ENCODE peak calls at places on chromosomes 3 and 15, in six cellular contexts. J is lower leg skin, A is IMR-90, I is astrocyte of the spinal cord, P is heart left ventricle, C is GM12865. E is an unnamed sample.
A peak's percentile ranks its signal among the peaks of the same experiment; 100 is the strongest.

GRCh38 chr3:160755776-160756304 is at the start of gene PPM1L:
- DNase-seq in J (peak; percentile 91), A (peak; percentile 12), I (peak; percentile 52), P (peak; percentile 79), C (peak; percentile 63), E (no peak)

GRCh38 chr15:33934396-33934795 is 33.9 kb upstream of the CHRM5 start:
- DNase-seq in J (no peak), A (peak; percentile 12), I (peak; percentile 15), P (no peak), C (no peak), E (no peak)

GRCh38 chr3:111307676-111308075 is 234.3 kb upstream of the CD96 start:
- DNase-seq in J (no peak), A (no peak), I (no peak), P (no peak), C (no peak), E (no peak)

GRCh38 chr15:68203486-68203885 is 1.6 kb downstream of the CALML4 start:
- DNase-seq in J (peak; percentile 20), A (no peak), I (no peak), P (no peak), C (no peak), E (no peak)

GRCh38 chr15:100913961-100914360 is 5.2 kb upstream of the LRRK1 start:
- DNase-seq in J (peak; percentile 60), A (no peak), I (no peak), P (peak; percentile 52), C (no peak), E (no peak)

GRCh38 chr3:49719214-49719884 is at the start of gene AMIGO3:
- DNase-seq in J (peak; percentile 99), A (peak; percentile 86), I (peak; percentile 94), P (peak; percentile 99), C (peak; percentile 92), E (peak; percentile 75)

GRCh38 chr15:49300856-49301255 is 122.2 kb upstream of the FGF7 start:
- DNase-seq in J (no peak), A (no peak), I (no peak), P (no peak), C (no peak), E (no peak)

GRCh38 chr15:31360843-31361763 is 34.5 kb downstream of the KLF13 start:
- DNase-seq in J (peak; percentile 90), A (no peak), I (no peak), P (peak; percentile 62), C (peak; percentile 86), E (no peak)

GRCh38 chr3:23738946-23739345 is 66.8 kb upstream of the UBE2E1 start:
- DNase-seq in J (no peak), A (peak; percentile 17), I (no peak), P (no peak), C (no peak), E (no peak)

GRCh38 chr15:45123397-45123796 is 6.3 kb downstream of the DUOXA1 start:
- DNase-seq in J (no peak), A (no peak), I (no peak), P (no peak), C (no peak), E (no peak)

GRCh38 chr3:13498354-13499060 is 18.4 kb downstream of the HDAC11 start:
- DNase-seq in J (no peak), A (peak; percentile 20), I (no peak), P (peak; percentile 13), C (no peak), E (no peak)

GRCh38 chr3:14520967-14521366 is 19.2 kb downstream of the GRIP2 start:
- DNase-seq in J (peak; percentile 48), A (no peak), I (no peak), P (no peak), C (no peak), E (no peak)

GRCh38 chr15:82852906-82853635 is 43.6 kb downstream of the WHAMM start:
- DNase-seq in J (peak; percentile 78), A (no peak), I (no peak), P (no peak), C (no peak), E (no peak)

GRCh38 chr3:12750223-12750622 is 8.8 kb downstream of the TMEM40 start:
- DNase-seq in J (no peak), A (peak; percentile 86), I (peak; percentile 86), P (peak; percentile 73), C (peak; percentile 42), E (peak; percentile 63)

GRCh38 chr15:82081904-82082810 is 36.3 kb upstream of the MEX3B start:
- DNase-seq in J (no peak), A (peak; percentile 93), I (peak; percentile 95), P (no peak), C (peak; percentile 38), E (peak; percentile 36)

GRCh38 chr3:63912768-63913588 is 795 bp upstream of the SCAANT1 start:
- DNase-seq in J (peak; percentile 90), A (peak; percentile 78), I (peak; percentile 66), P (peak; percentile 47), C (peak; percentile 57), E (no peak)

GRCh38 chr3:57952208-57952631 is 56.0 kb upstream of the FLNB start:
- DNase-seq in J (no peak), A (peak; percentile 96), I (peak; percentile 89), P (peak; percentile 82), C (no peak), E (peak; percentile 61)

GRCh38 chr15:25933456-25934158 is 70.5 kb upstream of the ATP10A start:
- DNase-seq in J (peak; percentile 92), A (peak; percentile 87), I (peak; percentile 83), P (peak; percentile 72), C (peak; percentile 66), E (peak; percentile 70)

GRCh38 chr3:129312671-129313414 is 34.2 kb downstream of the HMCES start:
- DNase-seq in J (no peak), A (peak; percentile 16), I (peak; percentile 8), P (no peak), C (no peak), E (no peak)

GRCh38 chr3:144777941-144778340 is 806.3 kb downstream of the DIPK2A start:
- DNase-seq in J (no peak), A (no peak), I (no peak), P (no peak), C (no peak), E (no peak)

GRCh38 chr15:68819451-68820204 is 1.1 kb downstream of the ANP32A start:
- DNase-seq in J (peak; percentile 92), A (peak; percentile 47), I (peak; percentile 52), P (peak; percentile 51), C (peak; percentile 51), E (no peak)

GRCh38 chr3:160574636-160575035 is 9.3 kb upstream of the KPNA4 start:
- DNase-seq in J (no peak), A (no peak), I (no peak), P (no peak), C (no peak), E (no peak)

GRCh38 chr3:10457560-10457959 is 47.8 kb downstream of the ATP2B2 start:
- DNase-seq in J (no peak), A (no peak), I (no peak), P (no peak), C (no peak), E (no peak)

GRCh38 chr15:84982301-84982920 is 755 bp downstream of the PDE8A start:
- DNase-seq in J (peak; percentile 90), A (peak; percentile 18), I (no peak), P (peak; percentile 42), C (peak; percentile 64), E (no peak)

GRCh38 chr15:26261413-26261812 is 398.3 kb upstream of the ATP10A start:
- DNase-seq in J (no peak), A (no peak), I (no peak), P (peak; percentile 79), C (no peak), E (no peak)

GRCh38 chr3:142215111-142215510 is 10.3 kb downstream of the GK5 start:
- DNase-seq in J (no peak), A (peak; percentile 23), I (no peak), P (no peak), C (no peak), E (no peak)

DNA sequence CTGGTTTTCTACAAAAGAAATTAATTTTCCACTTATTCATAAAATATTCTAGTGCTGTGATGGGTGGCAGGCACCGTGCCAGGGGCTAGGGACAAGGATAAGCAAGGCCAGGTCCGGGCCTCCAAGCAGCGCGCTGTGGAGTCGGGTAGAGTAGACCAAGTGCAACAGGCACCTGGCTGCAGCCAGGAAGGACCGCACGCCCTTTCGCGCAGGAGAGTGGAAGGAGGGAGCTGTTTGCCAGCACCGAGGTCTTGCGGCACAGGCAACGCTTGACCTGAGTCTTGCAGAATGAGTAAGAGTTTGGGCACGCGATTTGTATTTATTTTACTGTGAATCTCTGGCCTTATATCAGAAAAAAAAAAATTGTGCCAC is at the start of gene CASR:
- DNase-seq in J (no peak), A (no peak), I (no peak), P (no peak), C (peak; percentile 40), E (no peak)
- H3K4me3 ChIP-seq in J (no peak within 1 kb of the TSS), A (no peak within 1 kb of the TSS), I (no peak within 1 kb of the TSS), P (peak within 1 kb of the TSS; percentile 44), C (peak within 1 kb of the TSS; percentile 53), E (no peak within 1 kb of the TSS)

GRCh38 chr3:152827313-152827712 is 7.6 kb upstream of the P2RY1 start:
- DNase-seq in J (no peak), A (no peak), I (no peak), P (no peak), C (no peak), E (no peak)
- TF ChIP-seq CTCF in J (no peak), A (no peak), I (no peak), P (no peak), C (no peak), E (no peak)

GRCh38 chr3:183227586-183227985 is 25.5 kb upstream of the B3GNT5 start:
- DNase-seq in J (no peak), A (no peak), I (no peak), P (no peak), C (no peak), E (no peak)

GRCh38 chr3:183226333-183226732 is 26.7 kb upstream of the B3GNT5 start:
- DNase-seq in J (no peak), A (no peak), I (no peak), P (no peak), C (no peak), E (no peak)

GRCh38 chr3:183222631-183223030 is 30.4 kb upstream of the B3GNT5 start:
- DNase-seq in J (no peak), A (no peak), I (no peak), P (no peak), C (no peak), E (no peak)

GRCh38 chr3:183224180-183224579 is 28.9 kb upstream of the B3GNT5 start:
- DNase-seq in J (no peak), A (no peak), I (no peak), P (no peak), C (no peak), E (no peak)

GRCh38 chr3:183224581-183224980 is 28.5 kb upstream of the B3GNT5 start:
- DNase-seq in J (no peak), A (no peak), I (no peak), P (no peak), C (peak; percentile 32), E (no peak)
- H3K4me3 ChIP-seq in J (no peak overlapping the region), A (no peak overlapping the region), I (no peak overlapping the region), P (no peak overlapping the region), C (no peak overlapping the region), E (no peak overlapping the region)

GRCh38 chr3:76756578-76756977 is 283.3 kb upstream of the ROBO2 start:
- DNase-seq in J (no peak), A (no peak), I (no peak), P (no peak), C (no peak), E (no peak)

DNA sequence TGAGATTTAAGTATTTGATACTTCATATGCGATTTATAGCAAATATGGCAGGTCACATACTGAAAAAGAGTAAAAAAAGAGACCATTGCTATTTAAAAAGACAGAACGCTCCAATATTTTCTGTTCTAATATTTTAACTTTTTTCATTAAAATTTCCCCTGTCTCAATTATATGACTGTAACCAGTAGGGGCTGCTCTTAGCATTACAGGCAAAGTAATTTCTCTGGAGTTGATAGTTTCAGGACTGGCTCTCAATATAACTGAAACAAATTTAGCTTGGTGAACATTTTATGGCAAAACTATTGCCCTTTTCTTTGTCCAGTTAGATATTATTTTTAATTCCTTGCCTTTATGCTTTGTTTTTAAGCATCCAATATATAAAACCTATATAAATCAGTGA is 286.3 kb upstream of the ROBO2 start:
- DNase-seq in J (no peak), A (peak; percentile 0), I (no peak), P (no peak), C (no peak), E (no peak)
- TF ChIP-seq CTCF in J (no peak), A (peak; percentile 36), I (peak; percentile 14), P (no peak), C (no peak), E (no peak)

E was measured in HFF-Myc.